ENCODE peak calls at places on chromosomes 3 and 15, in six cellular contexts. One of them, this sample, is unnamed.

GRCh38 chr3:64593350-64593749 is 94.5 kb downstream of the ADAMTS9 start:
- DNase-seq in MM.1S: no peak
- DNase-seq in K562: no peak
- DNase-seq in neural crest cell: no peak
- DNase-seq in fibroblast of lung: no peak
- DNase-seq in PC-9: no peak
- DNase-seq in this sample: no peak

GRCh38 chr3:147371771-147372340 is 34.5 kb downstream of the ZIC4 start:
- DNase-seq in MM.1S: no peak
- DNase-seq in K562: no peak
- DNase-seq in neural crest cell: no peak
- DNase-seq in fibroblast of lung: no peak
- DNase-seq in PC-9: no peak
- DNase-seq in this sample: no peak

GRCh38 chr15:89119489-89120478 is 31.5 kb downstream of the ABHD2 start:
- DNase-seq in MM.1S: no peak
- DNase-seq in K562: no peak
- DNase-seq in neural crest cell: no peak
- DNase-seq in fibroblast of lung: peak
- DNase-seq in PC-9: peak
- DNase-seq in this sample: no peak

GRCh38 chr3:7205535-7206331 is 344.8 kb downstream of the GRM7 start:
- DNase-seq in MM.1S: peak
- DNase-seq in K562: no peak
- DNase-seq in neural crest cell: no peak
- DNase-seq in fibroblast of lung: no peak
- DNase-seq in PC-9: no peak
- DNase-seq in this sample: no peak

GRCh38 chr3:32326791-32327190 is 64.9 kb upstream of the CMTM7 start:
- DNase-seq in MM.1S: no peak
- DNase-seq in K562: no peak
- DNase-seq in neural crest cell: no peak
- DNase-seq in fibroblast of lung: no peak
- DNase-seq in PC-9: no peak
- DNase-seq in this sample: no peak

GRCh38 chr15:85941186-85941855 is 138.3 kb upstream of the AGBL1 start:
- DNase-seq in MM.1S: no peak
- DNase-seq in K562: no peak
- DNase-seq in neural crest cell: no peak
- DNase-seq in fibroblast of lung: peak
- DNase-seq in PC-9: no peak
- DNase-seq in this sample: no peak

GRCh38 chr3:61894988-61895935 is 333.9 kb downstream of the PTPRG start:
- DNase-seq in MM.1S: peak
- DNase-seq in K562: peak
- DNase-seq in neural crest cell: no peak
- DNase-seq in fibroblast of lung: peak
- DNase-seq in PC-9: peak
- DNase-seq in this sample: peak

GRCh38 chr3:15327941-15328340 is 4.4 kb downstream of the SH3BP5 start:
- DNase-seq in MM.1S: peak
- DNase-seq in K562: no peak
- DNase-seq in neural crest cell: no peak
- DNase-seq in fibroblast of lung: no peak
- DNase-seq in PC-9: peak
- DNase-seq in this sample: no peak

GRCh38 chr3:186110975-186111974 is 2.4 kb upstream of the ETV5 start:
- DNase-seq in MM.1S: no peak
- DNase-seq in K562: no peak
- DNase-seq in neural crest cell: no peak
- DNase-seq in fibroblast of lung: no peak
- DNase-seq in PC-9: no peak
- DNase-seq in this sample: no peak

GRCh38 chr3:48507256-48508061 is 3.5 kb upstream of the SHISA5 start:
- DNase-seq in MM.1S: peak
- DNase-seq in K562: peak
- DNase-seq in neural crest cell: peak
- DNase-seq in fibroblast of lung: peak
- DNase-seq in PC-9: peak
- DNase-seq in this sample: peak
- TF ChIP-seq CTCF in MM.1S: peak
- TF ChIP-seq CTCF in K562: peak
- TF ChIP-seq CTCF in neural crest cell: peak
- TF ChIP-seq CTCF in fibroblast of lung: peak
- TF ChIP-seq CTCF in PC-9: no peak
- TF ChIP-seq CTCF in this sample: peak

DNA sequence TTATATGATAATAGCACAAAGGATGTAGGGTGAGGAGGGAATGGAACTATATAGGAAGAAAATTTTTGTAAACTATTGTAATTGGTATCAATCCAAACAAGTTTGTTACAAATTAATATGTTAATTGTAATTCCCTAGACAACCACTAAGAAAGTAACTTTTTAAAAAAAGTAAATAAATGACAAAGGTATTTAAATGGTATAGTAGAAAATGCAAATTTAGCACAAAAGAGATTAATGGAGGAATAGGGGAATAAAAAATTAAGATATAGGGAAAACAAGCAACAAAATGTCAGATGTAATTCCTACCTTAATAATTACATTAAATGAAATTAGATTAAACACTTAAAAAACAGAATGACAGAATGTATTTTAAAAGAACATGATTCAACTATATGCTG is 60.3 kb downstream of the TIMP4 start:
- DNase-seq in MM.1S: no peak
- DNase-seq in K562: no peak
- DNase-seq in neural crest cell: no peak
- DNase-seq in fibroblast of lung: no peak
- DNase-seq in PC-9: no peak
- DNase-seq in this sample: no peak
- TF ChIP-seq CTCF in MM.1S: no peak
- TF ChIP-seq CTCF in K562: no peak
- TF ChIP-seq CTCF in neural crest cell: peak
- TF ChIP-seq CTCF in fibroblast of lung: no peak
- TF ChIP-seq CTCF in PC-9: no peak
- TF ChIP-seq CTCF in this sample: no peak

GRCh38 chr3:182621435-182622240 is 171.7 kb upstream of the ATP11B start:
- DNase-seq in MM.1S: peak
- DNase-seq in K562: no peak
- DNase-seq in neural crest cell: no peak
- DNase-seq in fibroblast of lung: no peak
- DNase-seq in PC-9: no peak
- DNase-seq in this sample: no peak
- TF ChIP-seq CTCF in MM.1S: peak
- TF ChIP-seq CTCF in K562: peak
- TF ChIP-seq CTCF in neural crest cell: peak
- TF ChIP-seq CTCF in fibroblast of lung: peak
- TF ChIP-seq CTCF in PC-9: peak
- TF ChIP-seq CTCF in this sample: peak

GRCh38 chr3:9930804-9931418 is 2.7 kb upstream of the CRELD1 start:
- DNase-seq in MM.1S: no peak
- DNase-seq in K562: peak
- DNase-seq in neural crest cell: no peak
- DNase-seq in fibroblast of lung: peak
- DNase-seq in PC-9: no peak
- DNase-seq in this sample: no peak
- TF ChIP-seq CTCF in MM.1S: peak
- TF ChIP-seq CTCF in K562: peak
- TF ChIP-seq CTCF in neural crest cell: peak
- TF ChIP-seq CTCF in fibroblast of lung: no peak
- TF ChIP-seq CTCF in PC-9: peak
- TF ChIP-seq CTCF in this sample: no peak

GRCh38 chr3:181279239-181279565 is 289.7 kb upstream of the DNAJC19 start:
- DNase-seq in MM.1S: no peak
- DNase-seq in K562: no peak
- DNase-seq in neural crest cell: no peak
- DNase-seq in fibroblast of lung: no peak
- DNase-seq in PC-9: no peak
- DNase-seq in this sample: no peak

GRCh38 chr3:181276358-181276896 is 286.9 kb upstream of the DNAJC19 start:
- DNase-seq in MM.1S: no peak
- DNase-seq in K562: no peak
- DNase-seq in neural crest cell: no peak
- DNase-seq in fibroblast of lung: no peak
- DNase-seq in PC-9: no peak
- DNase-seq in this sample: no peak

GRCh38 chr3:181274025-181274424 is 284.5 kb upstream of the DNAJC19 start:
- DNase-seq in MM.1S: no peak
- DNase-seq in K562: no peak
- DNase-seq in neural crest cell: no peak
- DNase-seq in fibroblast of lung: no peak
- DNase-seq in PC-9: no peak
- DNase-seq in this sample: no peak

DNA sequence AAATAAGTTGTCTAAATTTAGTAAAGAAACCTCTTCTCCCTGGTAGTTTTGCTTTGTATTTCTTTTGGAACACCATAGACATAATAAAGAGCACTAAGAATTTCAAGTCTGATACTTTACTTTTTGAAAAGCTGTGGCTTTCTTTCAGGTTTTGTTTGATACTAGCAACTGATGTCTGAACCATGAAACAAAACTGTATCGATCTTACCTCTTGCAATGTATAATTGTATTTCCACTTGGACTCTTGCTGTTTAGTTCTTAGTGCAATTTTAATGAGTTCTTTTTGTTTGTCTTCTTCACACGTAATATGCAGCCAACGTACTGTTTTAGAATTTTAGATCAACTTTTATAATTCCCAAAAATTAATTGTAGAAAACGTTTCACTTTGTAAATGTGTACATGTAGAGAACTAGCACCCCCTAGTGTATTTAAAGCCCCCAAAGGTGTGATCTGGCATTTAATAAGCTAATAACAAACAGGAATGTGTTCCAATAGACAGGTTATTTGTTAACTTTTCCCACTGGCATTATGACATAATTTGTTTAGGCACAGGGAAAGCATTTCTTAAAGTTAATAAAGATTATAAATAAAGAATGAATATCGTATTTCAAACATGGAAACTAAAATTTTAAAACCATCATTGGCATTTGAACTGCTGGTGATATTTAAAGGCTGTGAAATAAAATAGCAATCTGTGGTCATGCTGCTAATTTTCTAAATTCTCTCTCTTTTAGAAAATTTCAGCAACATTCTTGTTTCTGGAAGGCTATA is 289.1 kb upstream of the DNAJC19 start:
- DNase-seq in MM.1S: peak
- DNase-seq in K562: peak
- DNase-seq in neural crest cell: no peak
- DNase-seq in fibroblast of lung: no peak
- DNase-seq in PC-9: no peak
- DNase-seq in this sample: no peak
- TF ChIP-seq CTCF in MM.1S: peak
- TF ChIP-seq CTCF in K562: no peak
- TF ChIP-seq CTCF in neural crest cell: peak
- TF ChIP-seq CTCF in fibroblast of lung: no peak
- TF ChIP-seq CTCF in PC-9: peak
- TF ChIP-seq CTCF in this sample: no peak